ENCODE peak calls at places on chromosome 22, in seven cellular contexts. One of them, this sample, is unnamed.

GRCh38 chr22:27327981-27328721 is 473.4 kb downstream of the MN1 start:
- DNase-seq in H54: no peak
- DNase-seq in lower leg skin: no peak
- DNase-seq in transverse colon: no peak
- DNase-seq in heart left ventricle: no peak
- DNase-seq in body of pancreas: no peak
- DNase-seq in IMR-90: no peak
- DNase-seq in this sample: no peak

GRCh38 chr22:30262917-30263741 is 3.5 kb downstream of the OSM start:
- DNase-seq in lower leg skin: peak
- DNase-seq in IMR-90: peak
- DNase-seq in H54: no peak
- DNase-seq in body of pancreas: peak
- DNase-seq in heart left ventricle: peak
- DNase-seq in transverse colon: peak
- DNase-seq in this sample: peak

GRCh38 chr22:49569286-49570031 is 258.2 kb downstream of the BRD1 start:
- DNase-seq in IMR-90: no peak
- DNase-seq in lower leg skin: no peak
- DNase-seq in body of pancreas: peak
- DNase-seq in transverse colon: peak
- DNase-seq in H54: no peak
- DNase-seq in heart left ventricle: no peak
- DNase-seq in this sample: no peak

GRCh38 chr22:49887716-49888115 is 30.5 kb downstream of the ALG12 start:
- DNase-seq in heart left ventricle: no peak
- DNase-seq in lower leg skin: no peak
- DNase-seq in transverse colon: no peak
- DNase-seq in IMR-90: no peak
- DNase-seq in H54: no peak
- DNase-seq in body of pancreas: no peak
- DNase-seq in this sample: no peak

GRCh38 chr22:27876684-27877083 is 42.4 kb downstream of the PITPNB start:
- DNase-seq in transverse colon: no peak
- DNase-seq in body of pancreas: no peak
- DNase-seq in IMR-90: peak
- DNase-seq in lower leg skin: no peak
- DNase-seq in H54: no peak
- DNase-seq in heart left ventricle: no peak
- DNase-seq in this sample: no peak

GRCh38 chr22:27991586-27992293 is 72.7 kb upstream of the PITPNB start:
- DNase-seq in body of pancreas: no peak
- DNase-seq in IMR-90: no peak
- DNase-seq in lower leg skin: no peak
- DNase-seq in heart left ventricle: peak
- DNase-seq in H54: no peak
- DNase-seq in transverse colon: no peak
- DNase-seq in this sample: no peak

GRCh38 chr22:39710380-39711117 is 140.0 kb downstream of the CACNA1I start:
- DNase-seq in body of pancreas: peak
- DNase-seq in transverse colon: no peak
- DNase-seq in lower leg skin: no peak
- DNase-seq in heart left ventricle: no peak
- DNase-seq in IMR-90: no peak
- DNase-seq in H54: no peak
- DNase-seq in this sample: peak

GRCh38 chr22:49825944-49826602 is 1.6 kb downstream of the BRD1 start:
- DNase-seq in transverse colon: peak
- DNase-seq in lower leg skin: no peak
- DNase-seq in body of pancreas: no peak
- DNase-seq in IMR-90: peak
- DNase-seq in H54: no peak
- DNase-seq in heart left ventricle: no peak
- DNase-seq in this sample: no peak

GRCh38 chr22:38700271-38700788 is 413 bp downstream of the JOSD1 start:
- DNase-seq in IMR-90: no peak
- DNase-seq in lower leg skin: peak
- DNase-seq in body of pancreas: peak
- DNase-seq in heart left ventricle: peak
- DNase-seq in transverse colon: peak
- DNase-seq in H54: no peak
- DNase-seq in this sample: no peak

GRCh38 chr22:49540084-49540483 is 287.6 kb downstream of the BRD1 start:
- DNase-seq in IMR-90: no peak
- DNase-seq in transverse colon: no peak
- DNase-seq in heart left ventricle: no peak
- DNase-seq in H54: no peak
- DNase-seq in lower leg skin: no peak
- DNase-seq in body of pancreas: no peak
- DNase-seq in this sample: no peak

GRCh38 chr22:23898006-23898974 is 4.1 kb downstream of the MIF start:
- DNase-seq in lower leg skin: no peak
- DNase-seq in body of pancreas: no peak
- DNase-seq in H54: no peak
- DNase-seq in IMR-90: no peak
- DNase-seq in heart left ventricle: no peak
- DNase-seq in transverse colon: no peak
- DNase-seq in this sample: no peak
- TF ChIP-seq POLR2A in lower leg skin: no peak
- TF ChIP-seq POLR2A in body of pancreas: no peak
- TF ChIP-seq POLR2A in H54: no peak
- TF ChIP-seq POLR2A in IMR-90: no peak
- TF ChIP-seq POLR2A in heart left ventricle: no peak
- TF ChIP-seq POLR2A in transverse colon: no peak
- TF ChIP-seq POLR2A in this sample: no peak

DNA sequence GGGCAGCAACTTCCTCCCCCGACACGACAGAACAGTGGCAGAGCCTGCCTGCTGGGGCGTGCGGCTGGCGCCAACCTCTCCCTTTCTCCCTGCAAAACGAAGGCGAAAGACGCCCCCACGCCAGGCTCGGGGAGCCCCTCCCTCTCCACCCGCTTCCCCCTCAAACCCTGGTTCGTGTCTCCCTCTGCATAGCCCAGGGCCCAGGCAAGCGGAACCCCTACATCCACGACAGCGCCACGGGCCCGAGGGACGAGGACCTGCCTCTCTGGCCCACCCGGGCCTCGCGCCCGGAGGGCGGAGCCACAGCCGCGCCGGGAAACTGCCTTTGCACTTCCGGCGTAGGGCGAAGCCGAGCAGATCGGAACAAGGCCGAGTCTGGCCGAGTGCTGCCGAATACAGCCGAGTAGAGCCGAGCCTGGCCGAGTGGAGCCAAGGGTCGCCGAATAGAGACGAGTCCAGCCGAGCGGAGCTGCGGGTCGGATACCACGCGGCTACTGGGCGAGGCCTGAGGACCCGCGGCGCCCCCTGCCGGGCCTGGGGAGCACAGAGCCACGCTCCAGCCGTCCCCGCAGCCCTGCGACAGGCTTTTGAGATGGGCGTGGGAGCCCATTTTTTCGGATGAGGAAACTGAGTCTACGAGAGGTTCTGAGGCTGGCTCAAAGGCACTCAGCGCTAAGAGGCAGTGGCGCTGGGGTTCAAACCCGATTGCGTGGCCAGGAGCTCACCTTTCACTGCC is 11.2 kb upstream of the C1QTNF6 start:
- DNase-seq in IMR-90: peak
- DNase-seq in body of pancreas: peak
- DNase-seq in transverse colon: peak
- DNase-seq in lower leg skin: peak
- DNase-seq in heart left ventricle: peak
- DNase-seq in H54: peak
- DNase-seq in this sample: peak
- TF ChIP-seq POLR2A in IMR-90: peak
- TF ChIP-seq POLR2A in body of pancreas: peak
- TF ChIP-seq POLR2A in transverse colon: peak
- TF ChIP-seq POLR2A in lower leg skin: peak
- TF ChIP-seq POLR2A in heart left ventricle: peak
- TF ChIP-seq POLR2A in H54: peak
- TF ChIP-seq POLR2A in this sample: peak

GRCh38 chr22:45426387-45426786 is 12.9 kb downstream of the RIBC2 start:
- DNase-seq in body of pancreas: no peak
- DNase-seq in transverse colon: no peak
- DNase-seq in IMR-90: no peak
- DNase-seq in lower leg skin: no peak
- DNase-seq in heart left ventricle: no peak
- DNase-seq in H54: no peak
- DNase-seq in this sample: no peak

GRCh38 chr22:45424241-45424731 is 10.8 kb downstream of the RIBC2 start:
- DNase-seq in lower leg skin: peak
- DNase-seq in body of pancreas: no peak
- DNase-seq in transverse colon: no peak
- DNase-seq in IMR-90: no peak
- DNase-seq in heart left ventricle: no peak
- DNase-seq in H54: no peak
- DNase-seq in this sample: no peak

GRCh38 chr22:45425101-45425500 is 11.6 kb downstream of the RIBC2 start:
- DNase-seq in body of pancreas: no peak
- DNase-seq in IMR-90: peak
- DNase-seq in transverse colon: no peak
- DNase-seq in heart left ventricle: no peak
- DNase-seq in lower leg skin: no peak
- DNase-seq in H54: no peak
- DNase-seq in this sample: no peak

GRCh38 chr22:45427114-45427513 is 13.6 kb downstream of the RIBC2 start:
- DNase-seq in heart left ventricle: no peak
- DNase-seq in lower leg skin: no peak
- DNase-seq in body of pancreas: no peak
- DNase-seq in H54: no peak
- DNase-seq in IMR-90: no peak
- DNase-seq in transverse colon: no peak
- DNase-seq in this sample: no peak

DNA sequence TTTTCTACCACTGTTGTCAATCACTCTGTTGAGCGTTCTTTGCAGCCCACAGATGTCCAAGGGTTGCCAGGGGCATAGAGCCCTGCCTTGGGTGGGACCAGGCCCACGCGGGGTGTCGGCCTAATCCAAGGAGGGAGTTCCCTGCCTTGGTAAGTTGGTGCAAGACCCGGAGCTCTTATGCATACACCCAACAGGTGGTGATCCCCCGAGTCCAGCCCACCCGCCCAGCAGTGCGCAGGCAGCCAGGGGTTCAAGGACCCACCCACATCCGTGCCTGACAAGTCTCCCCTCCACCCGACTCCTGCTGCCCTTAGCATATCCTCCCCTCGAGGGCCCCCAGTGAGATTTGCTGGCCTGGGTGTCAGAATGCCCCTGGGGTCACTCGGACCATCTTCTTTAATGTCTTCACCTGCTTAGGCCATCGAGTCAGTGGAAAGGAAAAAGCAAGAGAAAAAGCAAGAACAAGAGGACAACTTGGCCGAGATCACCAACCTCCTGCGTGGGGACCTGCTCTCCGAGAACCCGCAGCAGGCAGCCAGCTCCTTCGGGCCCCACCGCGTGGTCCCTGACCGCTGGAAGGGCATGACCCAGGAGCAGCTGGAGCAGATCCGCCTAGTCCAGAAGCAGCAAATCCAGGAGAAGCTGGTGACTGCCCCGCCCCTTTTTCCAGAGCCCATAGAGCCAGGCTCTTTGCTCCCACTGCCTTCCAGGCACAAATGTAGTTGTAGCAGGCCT is 12.2 kb downstream of the RIBC2 start:
- DNase-seq in heart left ventricle: no peak
- DNase-seq in lower leg skin: no peak
- DNase-seq in transverse colon: no peak
- DNase-seq in IMR-90: no peak
- DNase-seq in H54: no peak
- DNase-seq in body of pancreas: no peak
- DNase-seq in this sample: no peak
- TF ChIP-seq POLR2A in heart left ventricle: no peak
- TF ChIP-seq POLR2A in lower leg skin: no peak
- TF ChIP-seq POLR2A in transverse colon: no peak
- TF ChIP-seq POLR2A in IMR-90: no peak
- TF ChIP-seq POLR2A in H54: no peak
- TF ChIP-seq POLR2A in body of pancreas: no peak
- TF ChIP-seq POLR2A in this sample: no peak

DNA sequence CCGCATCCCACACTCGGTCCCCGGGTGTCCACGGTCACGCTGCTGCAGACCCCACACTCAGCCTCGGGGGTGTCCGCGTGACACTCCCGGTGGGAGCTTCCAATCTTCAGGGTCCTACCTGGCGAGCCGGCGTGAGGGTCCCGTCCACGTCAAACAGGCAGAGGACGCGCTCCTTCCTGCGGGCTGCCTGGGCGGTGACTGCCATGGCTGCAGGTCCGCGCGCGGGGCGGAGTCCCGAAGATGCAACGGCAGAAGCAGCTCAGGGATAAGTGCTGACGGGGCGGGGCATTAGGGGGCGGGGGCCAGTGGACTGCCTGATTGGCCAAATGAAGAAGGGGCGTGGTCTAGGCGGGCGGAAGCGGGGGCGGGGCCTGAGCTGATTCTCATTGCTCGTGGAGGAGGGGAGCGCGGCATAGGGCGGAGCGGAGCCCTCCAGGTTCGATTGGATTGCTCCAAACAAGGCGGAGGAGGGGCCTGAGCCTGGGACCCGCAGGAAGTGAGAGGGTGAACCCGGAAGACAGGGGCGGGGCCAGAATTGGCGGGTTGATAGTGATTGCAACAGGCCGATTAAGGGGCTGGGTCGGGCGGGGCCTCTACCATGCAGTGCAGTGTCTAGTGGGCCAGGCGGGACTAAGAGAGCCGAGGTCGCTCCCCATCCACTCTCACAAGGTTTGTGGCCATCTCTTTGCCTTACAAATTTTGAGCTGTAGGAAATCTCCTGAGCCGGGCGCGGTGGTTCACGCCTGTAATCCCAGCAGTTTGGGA is at the start of gene PMM1:
- DNase-seq in lower leg skin: peak
- DNase-seq in IMR-90: peak
- DNase-seq in transverse colon: peak
- DNase-seq in H54: peak
- DNase-seq in body of pancreas: peak
- DNase-seq in heart left ventricle: peak
- DNase-seq in this sample: peak
- TF ChIP-seq POLR2A in lower leg skin: no peak
- TF ChIP-seq POLR2A in IMR-90: peak
- TF ChIP-seq POLR2A in transverse colon: peak
- TF ChIP-seq POLR2A in H54: peak
- TF ChIP-seq POLR2A in body of pancreas: peak
- TF ChIP-seq POLR2A in heart left ventricle: peak
- TF ChIP-seq POLR2A in this sample: peak

GRCh38 chr22:22759371-22759770 is 115.0 kb downstream of the GGTLC2 start:
- DNase-seq in transverse colon: no peak
- DNase-seq in lower leg skin: no peak
- DNase-seq in IMR-90: no peak
- DNase-seq in heart left ventricle: no peak
- DNase-seq in body of pancreas: no peak
- DNase-seq in H54: no peak
- DNase-seq in this sample: no peak

GRCh38 chr22:22761606-22761962 is 117.2 kb downstream of the GGTLC2 start:
- DNase-seq in heart left ventricle: no peak
- DNase-seq in transverse colon: no peak
- DNase-seq in lower leg skin: no peak
- DNase-seq in body of pancreas: no peak
- DNase-seq in IMR-90: no peak
- DNase-seq in H54: no peak
- DNase-seq in this sample: no peak

GRCh38 chr22:22761963-22762772 is 117.8 kb downstream of the GGTLC2 start:
- DNase-seq in H54: no peak
- DNase-seq in body of pancreas: no peak
- DNase-seq in heart left ventricle: no peak
- DNase-seq in IMR-90: no peak
- DNase-seq in lower leg skin: no peak
- DNase-seq in transverse colon: no peak
- DNase-seq in this sample: no peak

GRCh38 chr22:22763512-22763911 is 119.1 kb downstream of the GGTLC2 start:
- DNase-seq in H54: no peak
- DNase-seq in heart left ventricle: no peak
- DNase-seq in lower leg skin: no peak
- DNase-seq in transverse colon: no peak
- DNase-seq in body of pancreas: no peak
- DNase-seq in IMR-90: no peak
- DNase-seq in this sample: no peak

GRCh38 chr22:22759889-22760546 is 115.6 kb downstream of the GGTLC2 start:
- DNase-seq in transverse colon: no peak
- DNase-seq in H54: no peak
- DNase-seq in body of pancreas: no peak
- DNase-seq in IMR-90: no peak
- DNase-seq in heart left ventricle: no peak
- DNase-seq in lower leg skin: no peak
- DNase-seq in this sample: no peak
- TF ChIP-seq POLR2A in transverse colon: no peak
- TF ChIP-seq POLR2A in H54: no peak
- TF ChIP-seq POLR2A in body of pancreas: no peak
- TF ChIP-seq POLR2A in IMR-90: no peak
- TF ChIP-seq POLR2A in heart left ventricle: no peak
- TF ChIP-seq POLR2A in lower leg skin: no peak
- TF ChIP-seq POLR2A in this sample: no peak